ENCODE peak calls at places on chromosomes 2 and 18, in nine cellular contexts. G is body of pancreas; N is colonic mucosa; P is heart left ventricle; Y is cardiac muscle cell; Q is neural progenitor cell; R is GM23338; J is SK-N-SH; E is CD4-positive, alpha-beta T cell. B is an unnamed sample.

GRCh38 chr2:154437104-154437503 is 261.4 kb upstream of the KCNJ3 start:
- DNase-seq in J (no peak), N (no peak), R (no peak), G (no peak), P (no peak), Y (no peak), E (no peak), Q (no peak), B (no peak)

GRCh38 chr2:175626796-175627195 is 375.3 kb downstream of the LNPK start:
- DNase-seq in R (no peak), G (no peak), Q (no peak), E (no peak), Y (no peak), P (no peak), J (no peak), N (no peak), B (no peak)

GRCh38 chr18:48975221-48975816 is 24.6 kb upstream of the SMAD7 start:
- DNase-seq in J (no peak), G (peak), N (no peak), Y (no peak), E (no peak), R (no peak), Q (peak), P (no peak), B (no peak)

GRCh38 chr2:239944706-239945551 is 80.2 kb downstream of the NDUFA10 start:
- DNase-seq in Y (peak), E (peak), P (peak), N (no peak), Q (no peak), G (no peak), R (no peak), J (no peak), B (no peak)

GRCh38 chr18:57121542-57122112 is 25.3 kb upstream of the BOD1L2 start:
- DNase-seq in Y (no peak), E (no peak), Q (peak), N (no peak), P (no peak), J (no peak), R (peak), G (no peak), B (no peak)

GRCh38 chr2:204550738-204551137 is 5.5 kb downstream of the PARD3B start:
- DNase-seq in G (no peak), E (no peak), Q (no peak), R (peak), J (no peak), Y (peak), N (no peak), P (no peak), B (no peak)

GRCh38 chr2:104406273-104406726 is 447.6 kb upstream of the POU3F3 start:
- DNase-seq in Y (no peak), J (peak), Q (peak), G (peak), E (no peak), N (no peak), R (no peak), P (no peak), B (no peak)

GRCh38 chr2:136248242-136248641 is 130.3 kb upstream of the CXCR4 start:
- DNase-seq in G (no peak), J (no peak), N (no peak), Q (no peak), R (no peak), P (no peak), Y (peak), E (no peak), B (peak)

GRCh38 chr2:236221798-236222197 is 42.4 kb downstream of the ASB18 start:
- DNase-seq in P (no peak), G (no peak), Q (no peak), N (no peak), Y (no peak), E (no peak), J (no peak), R (no peak), B (no peak)

GRCh38 chr2:231800493-231801091 is 14.3 kb downstream of the COPS7B start:
- DNase-seq in R (peak), P (no peak), N (peak), Y (peak), G (peak), J (peak), Q (peak), E (no peak), B (no peak)

GRCh38 chr2:72630767-72631166 is 195.1 kb downstream of the EXOC6B start:
- DNase-seq in E (no peak), P (no peak), J (no peak), G (no peak), N (no peak), R (no peak), Q (no peak), Y (peak), B (no peak)

GRCh38 chr18:65753520-65753919 is 2.7 kb downstream of the CDH7 start:
- DNase-seq in G (peak), J (peak), R (peak), Q (peak), P (no peak), Y (no peak), E (no peak), N (peak), B (no peak)

GRCh38 chr2:95025406-95026319 is at the start of gene MAL:
- DNase-seq in R (peak), Q (peak), Y (peak), E (peak), G (no peak), P (peak), N (no peak), J (peak), B (no peak)

GRCh38 chr2:159759577-159759976 is 38.4 kb downstream of the CD302 start:
- DNase-seq in P (no peak), Q (no peak), J (no peak), G (no peak), E (no peak), N (no peak), R (no peak), Y (no peak), B (no peak)

GRCh38 chr2:44130441-44130840 is 38.2 kb upstream of the PPM1B start:
- DNase-seq in E (no peak), N (no peak), Q (no peak), J (no peak), R (no peak), P (no peak), G (no peak), Y (peak), B (no peak)

GRCh38 chr2:237617305-237617982 is 9.9 kb upstream of the LRRFIP1 start:
- DNase-seq in E (no peak), N (no peak), Y (no peak), G (no peak), P (no peak), R (no peak), Q (peak), J (no peak), B (no peak)

GRCh38 chr18:44474067-44474411 is 206.6 kb upstream of the SETBP1 start:
- DNase-seq in Y (no peak), G (no peak), E (no peak), R (no peak), N (no peak), J (no peak), P (no peak), Q (no peak), B (no peak)

GRCh38 chr18:42635378-42636048 is 480.0 kb downstream of the RIT2 start:
- DNase-seq in R (peak), Y (peak), N (no peak), E (no peak), P (no peak), Q (peak), G (no peak), J (peak), B (no peak)

GRCh38 chr2:88350641-88351601 is 101.6 kb downstream of the FOXI3 start:
- DNase-seq in N (peak), J (peak), P (peak), G (peak), Q (peak), E (peak), Y (peak), R (peak), B (peak)

GRCh38 chr2:172239944-172240590 is 137.4 kb upstream of the DLX2 start:
- DNase-seq in Y (no peak), R (no peak), Q (no peak), G (no peak), N (no peak), J (no peak), E (no peak), P (no peak), B (no peak)

GRCh38 chr2:24816404-24816803 is 23.2 kb downstream of the CENPO start:
- DNase-seq in G (no peak), R (no peak), E (no peak), N (peak), P (no peak), Y (no peak), Q (no peak), J (no peak), B (no peak)

GRCh38 chr2:135960598-135961551 is 24.6 kb downstream of the DARS1 start:
- DNase-seq in G (no peak), E (no peak), Q (peak), Y (peak), J (peak), P (no peak), N (no peak), R (peak), B (no peak)

GRCh38 chr2:149490296-149490695 is 97.3 kb downstream of the MMADHC start:
- DNase-seq in N (no peak), Y (peak), E (no peak), P (no peak), R (peak), J (peak), G (no peak), Q (no peak), B (no peak)

GRCh38 chr2:231614559-231615057 is 21.9 kb downstream of the TEX44 start:
- DNase-seq in Q (no peak), R (no peak), J (peak), N (no peak), G (no peak), Y (no peak), E (no peak), P (no peak), B (no peak)

GRCh38 chr2:201618744-201619654 is 24.3 kb downstream of the TMEM237 start:
- DNase-seq in J (peak), E (no peak), P (peak), Y (peak), Q (no peak), G (peak), R (peak), N (peak), B (peak)

GRCh38 chr18:35616664-35617423 is 35.3 kb downstream of the GALNT1 start:
- DNase-seq in Q (no peak), J (peak), R (peak), G (peak), E (peak), N (peak), P (no peak), Y (peak), B (peak)

GRCh38 chr2:234564719-234565118 is 67.8 kb upstream of the ARL4C start:
- DNase-seq in G (no peak), E (no peak), N (no peak), Q (no peak), J (peak), Y (peak), P (no peak), R (no peak), B (no peak)

GRCh38 chr2:212489719-212490346 is 48.8 kb downstream of the ERBB4 start:
- DNase-seq in Y (no peak), J (no peak), Q (no peak), P (no peak), R (no peak), N (no peak), E (no peak), G (no peak), B (no peak)

GRCh38 chr2:212480447-212480846 is 58.2 kb downstream of the ERBB4 start:
- DNase-seq in Q (no peak), G (no peak), J (no peak), R (no peak), Y (no peak), N (no peak), E (no peak), P (no peak), B (no peak)

GRCh38 chr2:212488611-212489010 is 50.0 kb downstream of the ERBB4 start:
- DNase-seq in Q (no peak), P (no peak), E (no peak), N (no peak), R (no peak), G (no peak), J (no peak), Y (no peak), B (no peak)

DNA sequence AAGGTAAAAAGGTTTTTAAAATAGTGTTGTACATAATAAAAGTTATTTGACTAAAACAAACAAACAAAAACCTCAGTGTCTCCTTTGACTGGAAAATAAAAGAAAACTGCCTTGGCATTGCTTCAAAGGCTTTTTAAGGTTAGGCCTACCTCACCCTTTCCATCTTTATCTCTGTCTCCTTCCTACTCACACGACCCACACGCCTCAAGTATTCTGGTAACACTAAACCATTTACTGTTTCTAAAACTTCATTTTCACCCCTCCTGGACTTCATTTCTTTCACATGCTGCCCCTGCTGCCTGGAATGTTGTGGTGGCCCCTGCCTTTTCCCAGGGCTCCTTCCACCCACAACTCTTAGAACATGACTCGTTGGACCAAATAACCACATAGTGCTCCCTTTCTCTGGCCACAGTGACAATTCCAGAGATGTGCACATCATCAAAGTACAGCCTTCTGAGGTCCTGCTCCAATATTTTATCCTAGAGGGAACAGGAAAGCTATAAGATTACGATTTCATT is 54.0 kb downstream of the ERBB4 start:
- DNase-seq in E (no peak), G (no peak), J (no peak), R (peak), P (no peak), Q (peak), N (no peak), Y (no peak), B (no peak)
- TF ChIP-seq CTCF in E (no peak), G (no peak), J (peak), R (peak), P (no peak), Q (peak), N (no peak), Y (no peak), B (no peak)

GRCh38 chr2:127628767-127629614 is 17.0 kb upstream of the GPR17 start:
- DNase-seq in R (no peak), P (peak), N (no peak), G (no peak), Q (no peak), Y (no peak), E (no peak), J (no peak), B (no peak)

GRCh38 chr2:127626175-127626574 is 19.8 kb upstream of the GPR17 start:
- DNase-seq in J (no peak), Q (no peak), E (no peak), R (no peak), N (no peak), P (peak), G (no peak), Y (no peak), B (no peak)

GRCh38 chr2:127627740-127628571 is 18.0 kb upstream of the GPR17 start:
- DNase-seq in P (peak), Y (no peak), J (no peak), Q (no peak), R (no peak), E (no peak), G (no peak), N (no peak), B (no peak)

GRCh38 chr2:127625146-127625943 is 20.6 kb upstream of the GPR17 start:
- DNase-seq in G (peak), P (peak), N (no peak), Y (no peak), R (no peak), J (no peak), E (no peak), Q (no peak), B (no peak)

GRCh38 chr2:127626917-127627739 is 18.8 kb upstream of the GPR17 start:
- DNase-seq in Y (no peak), R (no peak), E (no peak), P (peak), N (no peak), Q (no peak), J (no peak), G (no peak), B (no peak)
- H3K27ac ChIP-seq in Y (no peak), R (no peak), E (no peak), P (no peak), N (no peak), Q (no peak), J (no peak), G (no peak), B (no peak)

GRCh38 chr2:163266772-163267171 is 428.2 kb upstream of the KCNH7 start:
- DNase-seq in R (no peak), Q (no peak), N (no peak), E (no peak), G (no peak), Y (peak), P (no peak), J (no peak), B (peak)

GRCh38 chr2:163264376-163264775 is 425.8 kb upstream of the KCNH7 start:
- DNase-seq in R (no peak), N (no peak), Y (peak), P (no peak), Q (no peak), E (no peak), G (no peak), J (no peak), B (no peak)

GRCh38 chr2:163265562-163265961 is 427.0 kb upstream of the KCNH7 start:
- DNase-seq in E (no peak), N (no peak), Y (no peak), G (no peak), R (no peak), P (no peak), J (no peak), Q (no peak), B (no peak)

DNA sequence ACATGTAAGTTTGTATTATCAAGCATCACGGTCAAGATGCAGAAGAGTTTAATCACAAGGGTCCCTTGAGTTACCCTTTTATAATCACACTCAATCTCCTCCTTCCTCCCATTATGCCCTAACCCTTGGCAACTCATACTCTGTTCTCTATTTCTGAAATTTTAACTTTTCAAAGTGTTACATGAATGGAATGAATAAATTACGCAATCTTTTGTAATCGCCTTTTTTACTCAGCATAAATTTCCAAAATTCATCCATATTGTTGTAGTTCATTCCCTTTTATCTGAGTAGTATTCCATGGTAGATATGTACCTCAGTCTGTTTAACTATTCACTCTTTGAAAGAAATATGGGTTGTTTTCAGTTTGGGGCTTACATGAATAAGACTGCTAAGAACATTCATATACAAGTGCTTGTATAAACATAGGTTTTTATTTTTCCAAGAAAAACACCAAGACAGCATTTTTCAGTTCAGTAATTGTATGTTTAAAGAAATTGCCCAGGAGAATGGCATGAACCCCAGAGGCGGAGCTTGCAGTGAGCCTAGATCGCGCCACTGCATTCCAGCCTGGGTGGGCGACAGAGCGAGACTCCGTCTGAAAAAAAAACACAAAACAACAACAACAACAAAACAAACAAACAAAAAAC is 430.9 kb upstream of the KCNH7 start:
- DNase-seq in P (no peak), G (no peak), J (no peak), N (no peak), Q (no peak), R (no peak), Y (no peak), E (no peak), B (no peak)
- TF ChIP-seq CTCF in P (no peak), G (no peak), J (no peak), N (no peak), Q (no peak), R (no peak), Y (no peak), E (no peak), B (no peak)

GRCh38 chr2:226118471-226119429 is 680.9 kb downstream of the IRS1 start:
- DNase-seq in J (no peak), Y (peak), G (no peak), E (no peak), P (no peak), N (no peak), R (peak), Q (no peak), B (peak)
- H3K27ac ChIP-seq in J (peak), Y (no peak), G (peak), E (no peak), P (peak), N (peak), R (no peak), Q (no peak), B (peak)

GRCh38 chr2:186780701-186781316 is 68.2 kb downstream of the ZSWIM2 start:
- DNase-seq in R (peak), P (no peak), N (no peak), Q (peak), E (no peak), Y (peak), J (peak), G (no peak), B (peak)
- TF ChIP-seq CTCF in R (peak), P (no peak), N (no peak), Q (peak), E (no peak), Y (peak), J (peak), G (no peak), B (no peak)

GRCh38 chr2:2448178-2448577 is 117.1 kb upstream of the MYT1L start:
- DNase-seq in J (no peak), E (no peak), Y (no peak), R (no peak), P (no peak), G (no peak), N (no peak), Q (no peak), B (no peak)

GRCh38 chr2:2455151-2455550 is 124.1 kb upstream of the MYT1L start:
- DNase-seq in Y (no peak), G (no peak), R (no peak), Q (no peak), N (no peak), P (no peak), J (no peak), E (no peak), B (no peak)

GRCh38 chr2:2456721-2457120 is 125.6 kb upstream of the MYT1L start:
- DNase-seq in P (no peak), Y (no peak), R (no peak), Q (no peak), G (no peak), N (no peak), J (no peak), E (no peak), B (peak)

DNA sequence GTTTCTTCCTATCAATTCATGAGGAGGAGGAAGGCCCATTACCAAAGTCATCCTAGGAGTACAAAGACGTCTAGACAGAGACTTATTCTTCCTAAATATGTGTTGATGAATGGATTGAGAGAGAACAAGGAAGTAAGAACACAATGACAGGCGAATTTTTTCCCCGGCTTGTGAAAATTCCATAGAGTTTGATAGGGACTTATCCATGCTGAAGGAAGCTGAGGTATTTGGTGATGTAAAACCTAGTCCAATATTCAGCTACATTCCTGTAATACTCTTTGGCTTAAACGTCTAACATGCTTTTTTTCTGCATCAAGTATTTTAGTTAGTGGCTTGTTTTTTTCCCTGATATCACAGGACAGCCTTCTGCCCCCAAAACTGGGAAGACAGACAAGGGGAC is 121.9 kb upstream of the MYT1L start:
- DNase-seq in P (no peak), E (no peak), R (no peak), G (no peak), N (no peak), Q (no peak), J (no peak), Y (no peak), B (no peak)
- H3K27ac ChIP-seq in P (no peak), E (no peak), R (no peak), G (no peak), N (no peak), Q (no peak), J (no peak), Y (no peak), B (no peak)